ENCODE peak calls at places on chromosomes 5 and 9, in six cellular contexts. One of them, this sample, is unnamed. For H3K4me1, the result is how much of the 10 kb centered on the place peaks cover.

GRCh38 chr9:121645853-121646807 is 5.3 kb upstream of the DAB2IP start:
- DNase-seq in spleen: peak
- DNase-seq in mucosa of descending colon: no peak
- DNase-seq in keratinocyte: no peak
- DNase-seq in body of pancreas: no peak
- DNase-seq in pancreas: no peak
- DNase-seq in this sample: no peak

GRCh38 chr5:68359699-68360098 is 144.1 kb downstream of the PIK3R1 start:
- DNase-seq in mucosa of descending colon: no peak
- DNase-seq in body of pancreas: no peak
- DNase-seq in keratinocyte: no peak
- DNase-seq in pancreas: no peak
- DNase-seq in spleen: no peak
- DNase-seq in this sample: no peak

GRCh38 chr9:78601957-78602565 is 305.1 kb downstream of the PSAT1 start:
- DNase-seq in spleen: no peak
- DNase-seq in pancreas: no peak
- DNase-seq in mucosa of descending colon: peak
- DNase-seq in keratinocyte: peak
- DNase-seq in body of pancreas: peak
- DNase-seq in this sample: no peak

GRCh38 chr9:135492886-135493669 is 7.4 kb upstream of the MRPS2 start:
- DNase-seq in body of pancreas: no peak
- DNase-seq in pancreas: peak
- DNase-seq in mucosa of descending colon: no peak
- DNase-seq in keratinocyte: no peak
- DNase-seq in spleen: peak
- DNase-seq in this sample: no peak

GRCh38 chr5:111385970-111386831 is 126.1 kb downstream of the STARD4 start:
- DNase-seq in mucosa of descending colon: no peak
- DNase-seq in body of pancreas: no peak
- DNase-seq in keratinocyte: no peak
- DNase-seq in pancreas: no peak
- DNase-seq in spleen: no peak
- DNase-seq in this sample: no peak

GRCh38 chr5:141412853-141413539 is at the start of gene PCDHGA10:
- DNase-seq in pancreas: peak
- DNase-seq in spleen: no peak
- DNase-seq in body of pancreas: no peak
- DNase-seq in keratinocyte: no peak
- DNase-seq in mucosa of descending colon: peak
- DNase-seq in this sample: peak

GRCh38 chr5:8114597-8115266 is 245.8 kb downstream of the MTRR start:
- DNase-seq in pancreas: peak
- DNase-seq in body of pancreas: no peak
- DNase-seq in spleen: no peak
- DNase-seq in mucosa of descending colon: peak
- DNase-seq in keratinocyte: no peak
- DNase-seq in this sample: no peak

GRCh38 chr5:33837301-33837700 is 54.5 kb downstream of the ADAMTS12 start:
- DNase-seq in spleen: no peak
- DNase-seq in mucosa of descending colon: no peak
- DNase-seq in body of pancreas: no peak
- DNase-seq in pancreas: no peak
- DNase-seq in keratinocyte: no peak
- DNase-seq in this sample: no peak

GRCh38 chr5:58248221-58248620 is 211.7 kb downstream of the PLK2 start:
- DNase-seq in mucosa of descending colon: no peak
- DNase-seq in spleen: no peak
- DNase-seq in body of pancreas: no peak
- DNase-seq in pancreas: no peak
- DNase-seq in keratinocyte: no peak
- DNase-seq in this sample: no peak

GRCh38 chr9:38160613-38161215 is 91.7 kb upstream of the SHB start:
- DNase-seq in keratinocyte: peak
- DNase-seq in body of pancreas: peak
- DNase-seq in mucosa of descending colon: peak
- DNase-seq in pancreas: no peak
- DNase-seq in spleen: no peak
- DNase-seq in this sample: no peak

DNA sequence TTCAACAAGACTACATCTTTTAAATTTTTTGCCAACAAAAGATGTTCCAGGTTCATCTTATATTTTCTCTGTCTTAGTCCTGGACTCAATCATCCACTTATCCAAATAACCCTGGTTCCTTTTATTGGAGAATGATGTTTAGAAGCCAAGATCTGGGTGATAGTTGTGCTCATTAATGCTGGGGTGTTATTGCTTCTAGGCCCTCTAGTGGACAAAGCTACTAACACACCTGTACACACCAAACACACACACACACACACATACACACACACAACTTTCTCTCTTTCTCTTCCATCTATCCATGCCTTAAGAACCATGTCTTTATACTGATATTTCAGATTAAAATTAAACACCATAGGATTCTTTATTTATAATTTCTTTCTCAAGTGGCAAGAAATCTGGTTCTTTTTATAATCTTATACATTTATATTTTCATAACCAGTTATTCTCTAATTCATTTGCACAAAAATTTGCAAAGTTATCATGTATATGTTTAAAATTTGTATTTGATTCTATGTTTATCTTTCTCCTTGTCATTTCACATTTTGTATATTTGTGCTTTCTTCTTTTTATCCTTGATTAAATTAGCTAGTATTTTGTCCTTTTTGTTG is 179.1 kb upstream of the SMIM23 start:
- DNase-seq in body of pancreas: no peak
- DNase-seq in pancreas: no peak
- DNase-seq in keratinocyte: no peak
- DNase-seq in spleen: no peak
- DNase-seq in mucosa of descending colon: no peak
- DNase-seq in this sample: no peak
- TF ChIP-seq CTCF in body of pancreas: no peak
- TF ChIP-seq CTCF in pancreas: no peak
- TF ChIP-seq CTCF in keratinocyte: peak
- TF ChIP-seq CTCF in spleen: no peak
- TF ChIP-seq CTCF in mucosa of descending colon: no peak
- TF ChIP-seq CTCF in this sample: no peak

DNA sequence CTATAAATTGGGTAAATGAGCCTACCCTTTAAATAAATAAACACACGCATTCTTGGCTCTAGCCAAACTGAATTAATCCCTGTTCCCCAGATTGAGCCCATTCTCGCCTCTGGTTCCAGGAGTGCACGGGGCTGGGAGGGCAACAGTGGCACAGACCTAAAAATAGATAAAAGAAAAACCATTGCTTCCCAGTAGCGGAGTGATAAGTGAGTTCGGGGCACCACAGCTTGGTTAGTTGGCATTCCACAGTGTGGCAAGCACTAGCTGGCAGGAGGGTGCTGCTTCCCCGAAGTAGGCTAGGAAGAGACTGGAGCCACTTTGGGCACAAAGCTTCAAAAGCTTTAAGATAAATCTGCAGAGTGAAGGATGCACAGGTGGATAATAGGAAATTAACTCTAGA is 322.2 kb upstream of the SGCD start:
- DNase-seq in body of pancreas: no peak
- DNase-seq in keratinocyte: no peak
- DNase-seq in spleen: no peak
- DNase-seq in pancreas: no peak
- DNase-seq in mucosa of descending colon: no peak
- DNase-seq in this sample: no peak
- H3K4me1 ChIP-seq in body of pancreas: under half
- H3K4me1 ChIP-seq in keratinocyte: under half
- H3K4me1 ChIP-seq in spleen: under half
- H3K4me1 ChIP-seq in pancreas: under half
- H3K4me1 ChIP-seq in mucosa of descending colon: under half
- H3K4me1 ChIP-seq in this sample: under half

GRCh38 chr9:127393680-127394079 is 3.3 kb upstream of the SLC2A8 start:
- DNase-seq in keratinocyte: no peak
- DNase-seq in spleen: no peak
- DNase-seq in mucosa of descending colon: no peak
- DNase-seq in body of pancreas: no peak
- DNase-seq in pancreas: no peak
- DNase-seq in this sample: no peak
- TF ChIP-seq CTCF in keratinocyte: no peak
- TF ChIP-seq CTCF in spleen: no peak
- TF ChIP-seq CTCF in mucosa of descending colon: no peak
- TF ChIP-seq CTCF in body of pancreas: no peak
- TF ChIP-seq CTCF in pancreas: no peak
- TF ChIP-seq CTCF in this sample: no peak

DNA sequence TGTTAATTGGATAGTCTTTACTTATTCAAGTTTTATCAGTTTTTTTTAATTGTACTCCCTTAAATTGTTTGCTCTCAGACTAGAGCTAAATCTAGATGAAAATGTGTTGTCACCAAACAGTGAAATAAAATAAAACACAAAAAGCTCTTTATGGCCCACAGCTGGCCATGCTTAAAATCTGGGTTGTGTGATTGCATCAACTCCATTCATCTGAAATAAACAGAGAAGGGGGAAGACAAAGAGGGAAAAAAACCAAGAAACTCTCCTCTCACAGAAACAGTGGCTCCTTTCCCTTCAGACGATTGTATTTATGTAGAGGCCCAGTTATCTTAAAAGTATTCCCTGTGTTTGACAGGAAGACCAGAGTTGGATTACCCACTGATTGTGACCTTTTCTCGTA is 422.4 kb downstream of the IRX1 start:
- DNase-seq in body of pancreas: no peak
- DNase-seq in keratinocyte: no peak
- DNase-seq in mucosa of descending colon: no peak
- DNase-seq in pancreas: no peak
- DNase-seq in spleen: no peak
- DNase-seq in this sample: no peak
- H3K4me1 ChIP-seq in body of pancreas: under half
- H3K4me1 ChIP-seq in keratinocyte: under half
- H3K4me1 ChIP-seq in mucosa of descending colon: under half
- H3K4me1 ChIP-seq in pancreas: under half
- H3K4me1 ChIP-seq in spleen: under half
- H3K4me1 ChIP-seq in this sample: under half

GRCh38 chr9:89000973-89001916 is 10.0 kb downstream of the S1PR3 start:
- DNase-seq in mucosa of descending colon: peak
- DNase-seq in body of pancreas: peak
- DNase-seq in keratinocyte: no peak
- DNase-seq in pancreas: peak
- DNase-seq in spleen: peak
- DNase-seq in this sample: peak
- TF ChIP-seq CTCF in mucosa of descending colon: peak
- TF ChIP-seq CTCF in body of pancreas: peak
- TF ChIP-seq CTCF in keratinocyte: peak
- TF ChIP-seq CTCF in pancreas: peak
- TF ChIP-seq CTCF in spleen: peak
- TF ChIP-seq CTCF in this sample: peak

DNA sequence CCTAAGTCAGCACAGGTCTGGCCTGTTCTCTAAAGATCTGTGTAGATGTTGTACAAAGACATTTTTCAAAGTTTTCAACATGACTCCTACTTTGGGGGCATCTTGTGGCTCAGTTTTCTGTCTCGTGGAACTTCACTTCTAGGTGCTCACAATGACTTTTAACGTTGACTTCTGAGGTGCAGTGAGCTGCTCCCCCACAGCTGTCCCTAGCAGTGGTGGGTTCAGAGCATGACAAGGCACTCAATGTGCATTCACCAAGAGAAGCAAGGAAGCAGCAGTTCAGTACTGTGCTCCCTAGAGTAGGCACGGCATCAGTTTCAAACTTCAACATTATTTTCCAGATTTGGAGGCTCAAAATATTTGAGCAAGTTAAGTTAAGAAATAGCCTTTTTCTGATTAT is 40.4 kb downstream of the TNFAIP8 start:
- DNase-seq in body of pancreas: no peak
- DNase-seq in pancreas: no peak
- DNase-seq in mucosa of descending colon: no peak
- DNase-seq in keratinocyte: no peak
- DNase-seq in spleen: no peak
- DNase-seq in this sample: no peak
- H3K4me1 ChIP-seq in body of pancreas: under half
- H3K4me1 ChIP-seq in pancreas: under half
- H3K4me1 ChIP-seq in mucosa of descending colon: under half
- H3K4me1 ChIP-seq in keratinocyte: under half
- H3K4me1 ChIP-seq in spleen: half or more
- H3K4me1 ChIP-seq in this sample: under half